ENCODE peak calls at places on chromosomes 16 and 17, in four cellular contexts. C is NCI-H1105; H is stimulated activated CD4-positive, alpha-beta T cell treated with anti-CD3 and anti-CD28 coated beads, Interleukin-4, amount 100 ng/mL, for 24 hours; X is nucleus accumbens. P is an unnamed sample.

GRCh38 chr16:88781140-88782077 is 3.6 kb downstream of the PIEZO1 start:
- DNase-seq in X (peak), C (no peak), H (peak), P (no peak)

GRCh38 chr17:7029659-7030058 is 6.2 kb upstream of the SLC16A13 start:
- DNase-seq in H (peak), X (no peak), C (no peak), P (no peak)

GRCh38 chr17:55496094-55496881 is 15.0 kb downstream of the SMIM36 start:
- DNase-seq in H (no peak), X (no peak), C (no peak), P (no peak)

GRCh38 chr17:1467898-1468492 is 12.0 kb upstream of the CRK start:
- DNase-seq in C (no peak), H (no peak), X (no peak), P (no peak)

GRCh38 chr17:67227488-67227887 is 17.5 kb downstream of the HELZ start:
- DNase-seq in X (no peak), H (no peak), C (no peak), P (no peak)

GRCh38 chr17:35051183-35051578 is 12.3 kb downstream of the RFFL start:
- DNase-seq in X (no peak), H (peak), C (no peak), P (no peak)

GRCh38 chr16:87948119-87948545 is 3.1 kb upstream of the BANP start:
- DNase-seq in C (no peak), X (peak), H (no peak), P (no peak)

GRCh38 chr17:67666710-67667109 is 51.0 kb upstream of the NOL11 start:
- DNase-seq in X (no peak), C (no peak), H (no peak), P (no peak)

GRCh38 chr17:30323895-30324319 is 9.9 kb downstream of the TMIGD1 start:
- DNase-seq in C (no peak), H (peak), X (no peak), P (no peak)

P was measured in dorsolateral prefrontal cortex.